ENCODE peak calls at places on chromosome 18, in five cellular contexts. One of them, this sample, is unnamed.

GRCh38 chr18:52200891-52201663 is 138.9 kb upstream of the DCC start:
- DNase-seq in BJ: no peak
- DNase-seq in activated naive CD8-positive, alpha-beta T cell treated with anti-CD3 and anti-CD28 coated beads, Interleukin-2, amount 50 U/mL, for 24 hours: no peak
- DNase-seq in ecto neural progenitor cell: no peak
- DNase-seq in T follicular helper cell: no peak
- DNase-seq in this sample: no peak

GRCh38 chr18:74234326-74235171 is 57.2 kb downstream of the CYB5A start:
- DNase-seq in ecto neural progenitor cell: no peak
- DNase-seq in T follicular helper cell: no peak
- DNase-seq in BJ: no peak
- DNase-seq in activated naive CD8-positive, alpha-beta T cell treated with anti-CD3 and anti-CD28 coated beads, Interleukin-2, amount 50 U/mL, for 24 hours: no peak
- DNase-seq in this sample: peak

GRCh38 chr18:31603335-31603734 is 11.7 kb downstream of the TTR start:
- DNase-seq in T follicular helper cell: no peak
- DNase-seq in ecto neural progenitor cell: no peak
- DNase-seq in activated naive CD8-positive, alpha-beta T cell treated with anti-CD3 and anti-CD28 coated beads, Interleukin-2, amount 50 U/mL, for 24 hours: peak
- DNase-seq in BJ: no peak
- DNase-seq in this sample: no peak

GRCh38 chr18:79611040-79611681 is 68.4 kb upstream of the CTDP1 start:
- DNase-seq in activated naive CD8-positive, alpha-beta T cell treated with anti-CD3 and anti-CD28 coated beads, Interleukin-2, amount 50 U/mL, for 24 hours: no peak
- DNase-seq in T follicular helper cell: no peak
- DNase-seq in ecto neural progenitor cell: no peak
- DNase-seq in BJ: no peak
- DNase-seq in this sample: peak

GRCh38 chr18:9095297-9096012 is 7.0 kb upstream of the NDUFV2 start:
- DNase-seq in activated naive CD8-positive, alpha-beta T cell treated with anti-CD3 and anti-CD28 coated beads, Interleukin-2, amount 50 U/mL, for 24 hours: peak
- DNase-seq in BJ: no peak
- DNase-seq in ecto neural progenitor cell: no peak
- DNase-seq in T follicular helper cell: peak
- DNase-seq in this sample: peak

GRCh38 chr18:70330887-70331286 is 42.0 kb downstream of the SOCS6 start:
- DNase-seq in ecto neural progenitor cell: no peak
- DNase-seq in activated naive CD8-positive, alpha-beta T cell treated with anti-CD3 and anti-CD28 coated beads, Interleukin-2, amount 50 U/mL, for 24 hours: no peak
- DNase-seq in BJ: no peak
- DNase-seq in T follicular helper cell: no peak
- DNase-seq in this sample: no peak

GRCh38 chr18:77608807-77609206 is 359.2 kb downstream of the GALR1 start:
- DNase-seq in T follicular helper cell: no peak
- DNase-seq in ecto neural progenitor cell: peak
- DNase-seq in activated naive CD8-positive, alpha-beta T cell treated with anti-CD3 and anti-CD28 coated beads, Interleukin-2, amount 50 U/mL, for 24 hours: no peak
- DNase-seq in BJ: no peak
- DNase-seq in this sample: no peak

GRCh38 chr18:7272268-7273049 is 41.6 kb downstream of the LRRC30 start:
- DNase-seq in activated naive CD8-positive, alpha-beta T cell treated with anti-CD3 and anti-CD28 coated beads, Interleukin-2, amount 50 U/mL, for 24 hours: no peak
- DNase-seq in T follicular helper cell: no peak
- DNase-seq in ecto neural progenitor cell: peak
- DNase-seq in BJ: no peak
- DNase-seq in this sample: peak

GRCh38 chr18:23077493-23078256 is 57.6 kb upstream of the CABLES1 start:
- DNase-seq in ecto neural progenitor cell: no peak
- DNase-seq in activated naive CD8-positive, alpha-beta T cell treated with anti-CD3 and anti-CD28 coated beads, Interleukin-2, amount 50 U/mL, for 24 hours: no peak
- DNase-seq in T follicular helper cell: no peak
- DNase-seq in BJ: no peak
- DNase-seq in this sample: no peak

GRCh38 chr18:58887613-58887963 is 22.9 kb downstream of the ZNF532 start:
- DNase-seq in BJ: no peak
- DNase-seq in ecto neural progenitor cell: no peak
- DNase-seq in T follicular helper cell: no peak
- DNase-seq in activated naive CD8-positive, alpha-beta T cell treated with anti-CD3 and anti-CD28 coated beads, Interleukin-2, amount 50 U/mL, for 24 hours: peak
- DNase-seq in this sample: no peak

GRCh38 chr18:46849007-46849406 is 68.3 kb downstream of the PIAS2 start:
- DNase-seq in activated naive CD8-positive, alpha-beta T cell treated with anti-CD3 and anti-CD28 coated beads, Interleukin-2, amount 50 U/mL, for 24 hours: no peak
- DNase-seq in T follicular helper cell: no peak
- DNase-seq in BJ: no peak
- DNase-seq in ecto neural progenitor cell: no peak
- DNase-seq in this sample: no peak

GRCh38 chr18:57762686-57763085 is 40.4 kb downstream of the ATP8B1 start:
- DNase-seq in ecto neural progenitor cell: no peak
- DNase-seq in BJ: no peak
- DNase-seq in T follicular helper cell: no peak
- DNase-seq in activated naive CD8-positive, alpha-beta T cell treated with anti-CD3 and anti-CD28 coated beads, Interleukin-2, amount 50 U/mL, for 24 hours: no peak
- DNase-seq in this sample: no peak

GRCh38 chr18:42429208-42429607 is 474.2 kb downstream of the PIK3C3 start:
- DNase-seq in activated naive CD8-positive, alpha-beta T cell treated with anti-CD3 and anti-CD28 coated beads, Interleukin-2, amount 50 U/mL, for 24 hours: no peak
- DNase-seq in T follicular helper cell: no peak
- DNase-seq in BJ: no peak
- DNase-seq in ecto neural progenitor cell: no peak
- DNase-seq in this sample: no peak

GRCh38 chr18:79489900-79490592 is 94.3 kb downstream of the NFATC1 start:
- DNase-seq in T follicular helper cell: no peak
- DNase-seq in ecto neural progenitor cell: no peak
- DNase-seq in BJ: no peak
- DNase-seq in activated naive CD8-positive, alpha-beta T cell treated with anti-CD3 and anti-CD28 coated beads, Interleukin-2, amount 50 U/mL, for 24 hours: no peak
- DNase-seq in this sample: no peak

GRCh38 chr18:12571617-12572016 is 86.3 kb downstream of the SPIRE1 start:
- DNase-seq in T follicular helper cell: no peak
- DNase-seq in BJ: no peak
- DNase-seq in activated naive CD8-positive, alpha-beta T cell treated with anti-CD3 and anti-CD28 coated beads, Interleukin-2, amount 50 U/mL, for 24 hours: no peak
- DNase-seq in ecto neural progenitor cell: no peak
- DNase-seq in this sample: no peak

GRCh38 chr18:23683671-23684070 is 5.6 kb upstream of the LAMA3 start:
- DNase-seq in ecto neural progenitor cell: no peak
- DNase-seq in BJ: no peak
- DNase-seq in T follicular helper cell: no peak
- DNase-seq in activated naive CD8-positive, alpha-beta T cell treated with anti-CD3 and anti-CD28 coated beads, Interleukin-2, amount 50 U/mL, for 24 hours: no peak
- DNase-seq in this sample: no peak

GRCh38 chr18:10421859-10422258 is 32.6 kb upstream of the APCDD1 start:
- DNase-seq in ecto neural progenitor cell: no peak
- DNase-seq in activated naive CD8-positive, alpha-beta T cell treated with anti-CD3 and anti-CD28 coated beads, Interleukin-2, amount 50 U/mL, for 24 hours: no peak
- DNase-seq in T follicular helper cell: no peak
- DNase-seq in BJ: no peak
- DNase-seq in this sample: peak

GRCh38 chr18:34787931-34788532 is 77.9 kb downstream of the DTNA start:
- DNase-seq in activated naive CD8-positive, alpha-beta T cell treated with anti-CD3 and anti-CD28 coated beads, Interleukin-2, amount 50 U/mL, for 24 hours: peak
- DNase-seq in BJ: no peak
- DNase-seq in ecto neural progenitor cell: no peak
- DNase-seq in T follicular helper cell: no peak
- DNase-seq in this sample: peak

GRCh38 chr18:76499596-76500340 is 4.7 kb upstream of the ZNF516 start:
- DNase-seq in ecto neural progenitor cell: no peak
- DNase-seq in BJ: no peak
- DNase-seq in activated naive CD8-positive, alpha-beta T cell treated with anti-CD3 and anti-CD28 coated beads, Interleukin-2, amount 50 U/mL, for 24 hours: no peak
- DNase-seq in T follicular helper cell: no peak
- DNase-seq in this sample: no peak

GRCh38 chr18:30234755-30235154 is 807.8 kb downstream of the DSC3 start:
- DNase-seq in T follicular helper cell: no peak
- DNase-seq in ecto neural progenitor cell: no peak
- DNase-seq in activated naive CD8-positive, alpha-beta T cell treated with anti-CD3 and anti-CD28 coated beads, Interleukin-2, amount 50 U/mL, for 24 hours: no peak
- DNase-seq in BJ: no peak
- DNase-seq in this sample: no peak